ENCODE peak calls at places on chromosomes 6 and 20, in seven cellular contexts. U is breast epithelium, X is HCT116, C is H54, M is HepG2, L is IMR-90, R is GM12892. P is an unnamed sample.

GRCh38 chr20:6819599-6819998 is 52.1 kb downstream of the BMP2 start:
- DNase-seq in U (no peak), X (no peak), C (no peak), M (peak), L (no peak), R (no peak), P (no peak)

GRCh38 chr6:13709698-13710551 is 1.7 kb downstream of the RANBP9 start:
- DNase-seq in U (no peak), X (no peak), C (no peak), M (peak), L (peak), R (no peak), P (no peak)

GRCh38 chr20:991850-992249 is 10.3 kb downstream of the RSPO4 start:
- DNase-seq in U (no peak), X (no peak), C (no peak), M (no peak), L (no peak), R (no peak), P (no peak)

GRCh38 chr6:117668736-117669135 is 6.5 kb upstream of the NUS1 start:
- DNase-seq in U (no peak), X (no peak), C (no peak), M (no peak), L (no peak), R (no peak), P (no peak)

GRCh38 chr6:20744911-20745557 is 210.8 kb downstream of the CDKAL1 start:
- DNase-seq in U (no peak), X (no peak), C (no peak), M (no peak), L (no peak), R (no peak), P (no peak)

GRCh38 chr20:39986231-39986904 is 702.7 kb downstream of the MAFB start:
- DNase-seq in U (peak), X (no peak), C (no peak), M (no peak), L (peak), R (no peak), P (peak)

GRCh38 chr6:25061289-25061945 is 125.7 kb upstream of the RIPOR2 start:
- DNase-seq in U (no peak), X (no peak), C (no peak), M (no peak), L (peak), R (no peak), P (no peak)

GRCh38 chr6:142702501-142703460 is 242.2 kb downstream of the HIVEP2 start:
- DNase-seq in U (peak), X (no peak), C (no peak), M (no peak), L (no peak), R (no peak), P (peak)

GRCh38 chr6:163148781-163149534 is 265.6 kb upstream of the QKI start:
- DNase-seq in U (no peak), X (no peak), C (no peak), M (no peak), L (no peak), R (no peak), P (no peak)

GRCh38 chr6:169469028-169469427 is 215.4 kb upstream of the THBS2 start:
- DNase-seq in U (no peak), X (no peak), C (no peak), M (no peak), L (no peak), R (no peak), P (no peak)

GRCh38 chr6:73679009-73679408 is 17.0 kb upstream of the CD109 start:
- DNase-seq in U (no peak), X (no peak), C (no peak), M (no peak), L (no peak), R (no peak), P (no peak)

GRCh38 chr20:25503946-25504345 is 81.4 kb downstream of the NINL start:
- DNase-seq in U (no peak), X (no peak), C (no peak), M (no peak), L (no peak), R (no peak), P (no peak)

GRCh38 chr20:11170025-11170424 is 496.2 kb upstream of the JAG1 start:
- DNase-seq in U (no peak), X (no peak), C (no peak), M (no peak), L (no peak), R (no peak), P (no peak)

GRCh38 chr6:73854998-73855718 is 159.2 kb downstream of the CD109 start:
- DNase-seq in U (no peak), X (peak), C (no peak), M (peak), L (peak), R (no peak), P (peak)

GRCh38 chr6:150038202-150038830 is 13.0 kb upstream of the RAET1L start:
- DNase-seq in U (peak), X (no peak), C (no peak), M (no peak), L (no peak), R (no peak), P (no peak)

GRCh38 chr6:123940551-123940950 is 136.9 kb downstream of the NKAIN2 start:
- DNase-seq in U (no peak), X (no peak), C (no peak), M (no peak), L (peak), R (no peak), P (no peak)

GRCh38 chr6:13014551-13015378 is 298.2 kb downstream of the PHACTR1 start:
- DNase-seq in U (no peak), X (no peak), C (no peak), M (no peak), L (no peak), R (no peak), P (peak)

GRCh38 chr6:122886475-122886874 is 97.4 kb downstream of the SMPDL3A start:
- DNase-seq in U (no peak), X (no peak), C (no peak), M (no peak), L (no peak), R (no peak), P (no peak)

GRCh38 chr20:364905-365794 is 15.4 kb upstream of the TRIB3 start:
- DNase-seq in U (no peak), X (peak), C (peak), M (peak), L (peak), R (no peak), P (no peak)

GRCh38 chr20:41309817-41310216 is 7.7 kb downstream of the ZHX3 start:
- DNase-seq in U (no peak), X (no peak), C (peak), M (no peak), L (peak), R (no peak), P (no peak)

GRCh38 chr20:61719691-61720347 is 345.9 kb downstream of the TAF4 start:
- DNase-seq in U (no peak), X (no peak), C (no peak), M (no peak), L (no peak), R (no peak), P (no peak)

GRCh38 chr20:40706977-40707582 is 18.0 kb upstream of the MAFB start:
- DNase-seq in U (no peak), X (peak), C (no peak), M (peak), L (no peak), R (no peak), P (no peak)

GRCh38 chr20:17343091-17343490 is 116.3 kb downstream of the PCSK2 start:
- DNase-seq in U (no peak), X (no peak), C (no peak), M (no peak), L (no peak), R (no peak), P (no peak)
- TF ChIP-seq POLR2A in U (no peak), X (no peak), C (no peak), M (no peak), L (no peak), R (no peak), P (no peak)

GRCh38 chr6:28277746-28278145 is 3.6 kb upstream of the PGBD1 start:
- DNase-seq in U (no peak), X (no peak), C (no peak), M (no peak), L (no peak), R (no peak), P (no peak)
- TF ChIP-seq POLR2A in U (no peak), X (no peak), C (no peak), M (no peak), L (no peak), R (no peak), P (no peak)

GRCh38 chr6:42783876-42784738 is 2.3 kb downstream of the BICRAL start:
- DNase-seq in U (no peak), X (no peak), C (no peak), M (no peak), L (no peak), R (no peak), P (no peak)

GRCh38 chr6:42782689-42783176 is 881 bp downstream of the BICRAL start:
- DNase-seq in U (peak), X (peak), C (peak), M (peak), L (peak), R (peak), P (peak)

GRCh38 chr6:42783177-42783875 is 1.5 kb downstream of the BICRAL start:
- DNase-seq in U (peak), X (no peak), C (peak), M (peak), L (peak), R (peak), P (peak)

GRCh38 chr6:42781546-42781810 is 374 bp upstream of the BICRAL start:
- DNase-seq in U (no peak), X (no peak), C (no peak), M (no peak), L (peak), R (no peak), P (no peak)

GRCh38 chr6:42781811-42782688 is at the start of gene BICRAL:
- DNase-seq in U (peak), X (peak), C (peak), M (peak), L (peak), R (peak), P (peak)
- TF ChIP-seq POLR2A in U (no peak), X (no peak), C (peak), M (peak), L (no peak), R (peak), P (no peak)

DNA sequence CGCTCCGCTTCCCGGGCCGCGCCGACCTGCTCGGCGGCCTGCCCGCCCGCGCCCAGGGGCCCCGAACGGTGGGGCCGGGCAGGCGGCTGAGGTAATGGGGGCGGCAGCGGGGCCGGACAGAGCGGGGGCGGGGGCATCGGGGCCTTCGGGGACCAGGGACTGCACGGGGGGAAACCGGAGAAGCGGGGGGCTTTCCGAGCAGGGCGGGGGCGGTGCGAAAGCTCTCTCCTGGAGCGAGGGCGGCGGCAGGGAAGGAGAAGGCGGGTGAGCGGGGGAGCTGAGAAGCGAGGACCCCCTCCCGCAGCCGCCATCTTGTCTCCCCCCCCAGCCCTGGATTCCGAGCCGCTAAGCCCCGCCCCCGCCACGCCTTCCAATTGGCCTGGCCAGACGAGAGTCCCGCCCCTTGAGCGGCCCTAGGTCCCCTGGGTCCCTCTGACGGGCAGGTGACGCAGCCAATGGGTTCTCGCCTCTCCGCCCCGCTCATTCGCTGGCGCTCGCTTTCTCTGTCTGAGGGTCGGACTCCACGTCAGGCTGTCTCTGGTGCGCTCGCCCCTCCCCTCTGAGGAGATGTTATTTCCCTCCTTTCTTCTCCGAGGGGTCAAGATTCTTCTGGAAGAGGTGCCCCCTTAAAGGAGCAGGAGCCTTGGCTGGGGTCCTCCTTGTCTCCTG is 470 bp downstream of the BRPF3 start:
- DNase-seq in U (peak), X (peak), C (peak), M (peak), L (peak), R (peak), P (peak)
- TF ChIP-seq POLR2A in U (peak), X (no peak), C (peak), M (peak), L (peak), R (peak), P (peak)

GRCh38 chr6:5671162-5671561 is 335.6 kb downstream of the NRN1 start:
- DNase-seq in U (no peak), X (no peak), C (no peak), M (peak), L (peak), R (no peak), P (no peak)
- TF ChIP-seq POLR2A in U (no peak), X (no peak), C (no peak), M (no peak), L (no peak), R (no peak), P (no peak)

DNA sequence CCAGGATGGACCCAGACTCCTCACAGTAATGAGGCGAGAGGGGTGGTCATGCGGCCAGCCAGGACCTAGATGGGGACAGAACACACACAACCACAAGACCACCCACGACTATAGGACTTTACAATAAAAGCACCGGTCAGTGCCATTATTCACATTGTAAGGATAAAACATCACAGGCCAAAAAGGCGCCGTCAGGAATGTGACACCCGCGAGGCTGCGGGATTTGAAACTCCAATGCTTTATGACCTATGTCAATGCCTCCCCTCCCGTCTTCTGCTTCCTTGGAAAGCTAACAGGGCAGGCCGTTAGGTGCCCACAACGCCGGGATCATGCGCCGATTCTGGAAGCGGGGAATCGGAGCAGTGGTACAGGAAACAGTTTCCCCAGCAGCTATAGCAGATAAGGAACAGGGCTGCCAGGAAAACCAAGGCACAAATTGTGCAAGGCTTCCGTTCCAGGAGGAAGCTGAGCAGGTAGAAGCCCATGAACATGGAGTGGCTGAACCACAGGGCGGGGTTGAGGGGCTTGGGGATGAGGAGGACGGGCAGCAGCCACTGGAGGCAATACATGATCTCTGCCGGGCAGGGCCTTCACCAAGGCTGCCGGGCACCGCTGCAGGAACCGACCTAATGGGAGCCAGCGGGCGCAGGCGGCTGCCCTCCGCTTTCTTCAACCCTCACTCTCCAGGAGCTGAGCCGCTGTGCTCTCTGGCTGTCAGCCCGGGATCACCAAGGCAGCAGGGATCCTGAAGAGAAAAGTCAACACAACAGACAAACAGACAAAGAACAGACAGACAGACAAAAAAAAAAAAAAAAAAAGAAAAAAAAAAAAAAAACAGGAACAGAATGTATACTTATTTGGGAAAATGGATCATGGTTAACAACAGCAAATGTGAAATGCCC is 2.2 kb upstream of the NNAT start:
- DNase-seq in U (no peak), X (no peak), C (no peak), M (no peak), L (no peak), R (no peak), P (peak)
- TF ChIP-seq POLR2A in U (no peak), X (no peak), C (no peak), M (no peak), L (no peak), R (no peak), P (no peak)

GRCh38 chr6:157761926-157762325 is 61.1 kb upstream of the SNX9 start:
- DNase-seq in U (no peak), X (no peak), C (no peak), M (no peak), L (no peak), R (no peak), P (no peak)

GRCh38 chr6:157762636-157763035 is 60.4 kb upstream of the SNX9 start:
- DNase-seq in U (no peak), X (no peak), C (no peak), M (peak), L (no peak), R (no peak), P (no peak)

GRCh38 chr6:157763894-157764345 is 59.1 kb upstream of the SNX9 start:
- DNase-seq in U (no peak), X (no peak), C (no peak), M (no peak), L (no peak), R (no peak), P (no peak)

GRCh38 chr6:157764346-157765068 is 58.5 kb upstream of the SNX9 start:
- DNase-seq in U (peak), X (peak), C (peak), M (peak), L (peak), R (no peak), P (peak)

GRCh38 chr6:157763129-157763893 is 59.7 kb upstream of the SNX9 start:
- DNase-seq in U (peak), X (peak), C (peak), M (peak), L (peak), R (no peak), P (peak)
- TF ChIP-seq POLR2A in U (no peak), X (no peak), C (no peak), M (no peak), L (no peak), R (no peak), P (no peak)

GRCh38 chr6:30599625-30600324 is 17.3 kb downstream of the PPP1R10 start:
- DNase-seq in U (no peak), X (no peak), C (no peak), M (no peak), L (no peak), R (no peak), P (no peak)

GRCh38 chr6:30601815-30602641 is 15.0 kb downstream of the PPP1R10 start:
- DNase-seq in U (no peak), X (no peak), C (no peak), M (no peak), L (no peak), R (no peak), P (no peak)

GRCh38 chr6:30598912-30599624 is 18.0 kb downstream of the PPP1R10 start:
- DNase-seq in U (no peak), X (no peak), C (no peak), M (no peak), L (no peak), R (no peak), P (no peak)

GRCh38 chr6:30601436-30601814 is 15.6 kb downstream of the PPP1R10 start:
- DNase-seq in U (no peak), X (no peak), C (no peak), M (no peak), L (no peak), R (no peak), P (no peak)

GRCh38 chr6:30600576-30600975 is 16.5 kb downstream of the PPP1R10 start:
- DNase-seq in U (no peak), X (no peak), C (no peak), M (no peak), L (no peak), R (no peak), P (peak)
- TF ChIP-seq POLR2A in U (no peak), X (no peak), C (no peak), M (no peak), L (no peak), R (no peak), P (no peak)

DNA sequence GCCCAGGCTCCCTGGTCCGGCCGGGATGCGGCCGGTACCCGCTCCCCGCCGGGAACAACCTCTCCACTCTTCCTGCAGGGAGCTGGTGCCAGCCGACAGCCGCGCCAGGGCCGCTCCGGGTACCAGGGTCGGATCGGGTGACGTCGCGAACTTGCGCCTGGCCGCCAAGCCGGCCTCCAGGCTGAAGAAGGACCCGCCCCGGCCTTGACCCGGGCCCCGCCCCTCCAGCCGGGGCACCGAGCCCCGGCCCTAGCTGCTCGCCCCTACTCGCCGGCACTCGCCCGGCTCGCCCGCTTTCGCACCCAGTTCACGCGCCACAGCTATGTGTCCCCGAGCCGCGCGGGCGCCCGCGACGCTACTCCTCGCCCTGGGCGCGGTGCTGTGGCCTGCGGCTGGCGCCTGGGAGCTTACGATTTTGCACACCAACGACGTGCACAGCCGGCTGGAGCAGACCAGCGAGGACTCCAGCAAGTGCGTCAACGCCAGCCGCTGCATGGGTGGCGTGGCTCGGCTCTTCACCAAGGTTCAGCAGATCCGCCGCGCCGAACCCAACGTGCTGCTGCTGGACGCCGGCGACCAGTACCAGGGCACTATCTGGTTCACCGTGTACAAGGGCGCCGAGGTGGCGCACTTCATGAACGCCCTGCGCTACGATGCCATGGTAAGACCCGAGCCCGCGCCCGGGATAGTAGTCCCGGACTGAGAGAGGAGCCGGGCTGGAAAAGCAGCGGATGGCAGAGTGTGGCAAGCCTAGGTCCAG is at the start of gene NT5E:
- DNase-seq in U (no peak), X (no peak), C (peak), M (peak), L (peak), R (peak), P (peak)
- TF ChIP-seq POLR2A in U (no peak), X (no peak), C (peak), M (peak), L (peak), R (peak), P (no peak)

P was measured in heart left ventricle.